ENCODE peak calls at places on chromosomes 1 and 21, in ten cellular contexts. One of them, this sample, is unnamed.
A peak's percentile ranks its signal among the peaks of the same experiment; 100 is the strongest.

GRCh38 chr1:53359225-53359933 is 31.5 kb upstream of the LRP8 start:
- DNase-seq in GM03348: no peak
- DNase-seq in left kidney: no peak
- DNase-seq in lower lobe of right lung: no peak
- DNase-seq in AG10803: no peak
- DNase-seq in endothelial cell: no peak
- DNase-seq in A549: no peak
- DNase-seq in stimulated activated CD8-positive, alpha-beta memory T cell treated with anti-CD3 and anti-CD28 coated beads, Interleukin-15, amount 100 ng/mL, for 1 hour: no peak
- DNase-seq in psoas muscle: no peak
- DNase-seq in activated B cell treated with CpG ODN at 0.5 μM for 24 hours: no peak
- DNase-seq in this sample: peak; percentile 12

GRCh38 chr1:54487571-54488050 is 60.4 kb upstream of the ACOT11 start:
- DNase-seq in GM03348: peak; percentile 49
- DNase-seq in left kidney: no peak
- DNase-seq in lower lobe of right lung: no peak
- DNase-seq in AG10803: no peak
- DNase-seq in endothelial cell: no peak
- DNase-seq in A549: no peak
- DNase-seq in stimulated activated CD8-positive, alpha-beta memory T cell treated with anti-CD3 and anti-CD28 coated beads, Interleukin-15, amount 100 ng/mL, for 1 hour: no peak
- DNase-seq in psoas muscle: peak; percentile 25
- DNase-seq in activated B cell treated with CpG ODN at 0.5 μM for 24 hours: no peak
- DNase-seq in this sample: no peak

GRCh38 chr1:245262876-245263625 is 108.3 kb downstream of the KIF26B start:
- DNase-seq in GM03348: no peak
- DNase-seq in left kidney: peak; percentile 31
- DNase-seq in lower lobe of right lung: no peak
- DNase-seq in AG10803: peak; percentile 17
- DNase-seq in endothelial cell: no peak
- DNase-seq in A549: no peak
- DNase-seq in stimulated activated CD8-positive, alpha-beta memory T cell treated with anti-CD3 and anti-CD28 coated beads, Interleukin-15, amount 100 ng/mL, for 1 hour: no peak
- DNase-seq in psoas muscle: no peak
- DNase-seq in activated B cell treated with CpG ODN at 0.5 μM for 24 hours: no peak
- DNase-seq in this sample: no peak

GRCh38 chr1:203202431-203203245 is 16.1 kb upstream of the CHI3L1 start:
- DNase-seq in GM03348: peak; percentile 91
- DNase-seq in left kidney: peak; percentile 25
- DNase-seq in lower lobe of right lung: no peak
- DNase-seq in AG10803: peak; percentile 89
- DNase-seq in endothelial cell: no peak
- DNase-seq in A549: no peak
- DNase-seq in stimulated activated CD8-positive, alpha-beta memory T cell treated with anti-CD3 and anti-CD28 coated beads, Interleukin-15, amount 100 ng/mL, for 1 hour: no peak
- DNase-seq in psoas muscle: peak; percentile 69
- DNase-seq in activated B cell treated with CpG ODN at 0.5 μM for 24 hours: no peak
- DNase-seq in this sample: peak; percentile 71

GRCh38 chr1:18322353-18323032 is 158.2 kb upstream of the KLHDC7A start:
- DNase-seq in GM03348: no peak
- DNase-seq in left kidney: peak; percentile 53
- DNase-seq in lower lobe of right lung: no peak
- DNase-seq in AG10803: no peak
- DNase-seq in endothelial cell: peak; percentile 61
- DNase-seq in A549: no peak
- DNase-seq in stimulated activated CD8-positive, alpha-beta memory T cell treated with anti-CD3 and anti-CD28 coated beads, Interleukin-15, amount 100 ng/mL, for 1 hour: no peak
- DNase-seq in psoas muscle: no peak
- DNase-seq in activated B cell treated with CpG ODN at 0.5 μM for 24 hours: no peak
- DNase-seq in this sample: no peak

GRCh38 chr21:36429672-36430546 is 44.7 kb downstream of the CHAF1B start:
- DNase-seq in GM03348: peak; percentile 94
- DNase-seq in left kidney: peak; percentile 91
- DNase-seq in lower lobe of right lung: peak; percentile 81
- DNase-seq in AG10803: peak; percentile 95
- DNase-seq in endothelial cell: peak; percentile 84
- DNase-seq in A549: peak; percentile 92
- DNase-seq in stimulated activated CD8-positive, alpha-beta memory T cell treated with anti-CD3 and anti-CD28 coated beads, Interleukin-15, amount 100 ng/mL, for 1 hour: peak; percentile 49
- DNase-seq in psoas muscle: peak; percentile 90
- DNase-seq in activated B cell treated with CpG ODN at 0.5 μM for 24 hours: peak; percentile 48
- DNase-seq in this sample: peak; percentile 93

GRCh38 chr1:1858382-1859086 is 32.4 kb downstream of the GNB1 start:
- DNase-seq in GM03348: peak; percentile 87
- DNase-seq in left kidney: peak; percentile 74
- DNase-seq in lower lobe of right lung: peak; percentile 54
- DNase-seq in AG10803: peak; percentile 86
- DNase-seq in endothelial cell: peak; percentile 32
- DNase-seq in A549: peak; percentile 73
- DNase-seq in stimulated activated CD8-positive, alpha-beta memory T cell treated with anti-CD3 and anti-CD28 coated beads, Interleukin-15, amount 100 ng/mL, for 1 hour: no peak
- DNase-seq in psoas muscle: peak; percentile 60
- DNase-seq in activated B cell treated with CpG ODN at 0.5 μM for 24 hours: no peak
- DNase-seq in this sample: peak; percentile 87

GRCh38 chr1:244319283-244320132 is 132.2 kb downstream of the ADSS2 start:
- DNase-seq in GM03348: peak; percentile 86
- DNase-seq in left kidney: no peak
- DNase-seq in lower lobe of right lung: no peak
- DNase-seq in AG10803: peak; percentile 90
- DNase-seq in endothelial cell: no peak
- DNase-seq in A549: no peak
- DNase-seq in stimulated activated CD8-positive, alpha-beta memory T cell treated with anti-CD3 and anti-CD28 coated beads, Interleukin-15, amount 100 ng/mL, for 1 hour: no peak
- DNase-seq in psoas muscle: no peak
- DNase-seq in activated B cell treated with CpG ODN at 0.5 μM for 24 hours: no peak
- DNase-seq in this sample: no peak

GRCh38 chr1:111832521-111833155 is 76.9 kb downstream of the DDX20 start:
- DNase-seq in GM03348: no peak
- DNase-seq in left kidney: no peak
- DNase-seq in lower lobe of right lung: no peak
- DNase-seq in AG10803: no peak
- DNase-seq in endothelial cell: no peak
- DNase-seq in A549: no peak
- DNase-seq in stimulated activated CD8-positive, alpha-beta memory T cell treated with anti-CD3 and anti-CD28 coated beads, Interleukin-15, amount 100 ng/mL, for 1 hour: no peak
- DNase-seq in psoas muscle: no peak
- DNase-seq in activated B cell treated with CpG ODN at 0.5 μM for 24 hours: no peak
- DNase-seq in this sample: no peak

GRCh38 chr1:174258148-174258550 is 98.8 kb downstream of the RABGAP1L start:
- DNase-seq in GM03348: peak; percentile 42
- DNase-seq in left kidney: peak; percentile 75
- DNase-seq in lower lobe of right lung: no peak
- DNase-seq in AG10803: peak; percentile 38
- DNase-seq in endothelial cell: peak; percentile 56
- DNase-seq in A549: peak; percentile 53
- DNase-seq in stimulated activated CD8-positive, alpha-beta memory T cell treated with anti-CD3 and anti-CD28 coated beads, Interleukin-15, amount 100 ng/mL, for 1 hour: peak; percentile 26
- DNase-seq in psoas muscle: no peak
- DNase-seq in activated B cell treated with CpG ODN at 0.5 μM for 24 hours: no peak
- DNase-seq in this sample: no peak

GRCh38 chr1:64251971-64252370 is 48.5 kb downstream of the UBE2U start:
- DNase-seq in GM03348: no peak
- DNase-seq in left kidney: no peak
- DNase-seq in lower lobe of right lung: no peak
- DNase-seq in AG10803: no peak
- DNase-seq in endothelial cell: no peak
- DNase-seq in A549: peak; percentile 4
- DNase-seq in stimulated activated CD8-positive, alpha-beta memory T cell treated with anti-CD3 and anti-CD28 coated beads, Interleukin-15, amount 100 ng/mL, for 1 hour: no peak
- DNase-seq in psoas muscle: no peak
- DNase-seq in activated B cell treated with CpG ODN at 0.5 μM for 24 hours: no peak
- DNase-seq in this sample: no peak

GRCh38 chr1:212698467-212699103 is 1.1 kb downstream of the BATF3 start:
- DNase-seq in GM03348: no peak
- DNase-seq in left kidney: no peak
- DNase-seq in lower lobe of right lung: no peak
- DNase-seq in AG10803: no peak
- DNase-seq in endothelial cell: no peak
- DNase-seq in A549: no peak
- DNase-seq in stimulated activated CD8-positive, alpha-beta memory T cell treated with anti-CD3 and anti-CD28 coated beads, Interleukin-15, amount 100 ng/mL, for 1 hour: no peak
- DNase-seq in psoas muscle: no peak
- DNase-seq in activated B cell treated with CpG ODN at 0.5 μM for 24 hours: no peak
- DNase-seq in this sample: no peak

GRCh38 chr1:43509740-43510375 is 20.8 kb upstream of the PTPRF start:
- DNase-seq in GM03348: no peak
- DNase-seq in left kidney: no peak
- DNase-seq in lower lobe of right lung: no peak
- DNase-seq in AG10803: no peak
- DNase-seq in endothelial cell: no peak
- DNase-seq in A549: no peak
- DNase-seq in stimulated activated CD8-positive, alpha-beta memory T cell treated with anti-CD3 and anti-CD28 coated beads, Interleukin-15, amount 100 ng/mL, for 1 hour: no peak
- DNase-seq in psoas muscle: no peak
- DNase-seq in activated B cell treated with CpG ODN at 0.5 μM for 24 hours: no peak
- DNase-seq in this sample: no peak

GRCh38 chr1:2224621-2225020 is 3.5 kb upstream of the SKI start:
- DNase-seq in GM03348: no peak
- DNase-seq in left kidney: no peak
- DNase-seq in lower lobe of right lung: peak; percentile 48
- DNase-seq in AG10803: no peak
- DNase-seq in endothelial cell: no peak
- DNase-seq in A549: no peak
- DNase-seq in stimulated activated CD8-positive, alpha-beta memory T cell treated with anti-CD3 and anti-CD28 coated beads, Interleukin-15, amount 100 ng/mL, for 1 hour: no peak
- DNase-seq in psoas muscle: no peak
- DNase-seq in activated B cell treated with CpG ODN at 0.5 μM for 24 hours: no peak
- DNase-seq in this sample: no peak

GRCh38 chr1:237868814-237869600 is 21.7 kb downstream of the ZP4 start:
- DNase-seq in GM03348: no peak
- DNase-seq in left kidney: no peak
- DNase-seq in lower lobe of right lung: no peak
- DNase-seq in AG10803: no peak
- DNase-seq in endothelial cell: no peak
- DNase-seq in A549: no peak
- DNase-seq in stimulated activated CD8-positive, alpha-beta memory T cell treated with anti-CD3 and anti-CD28 coated beads, Interleukin-15, amount 100 ng/mL, for 1 hour: no peak
- DNase-seq in psoas muscle: no peak
- DNase-seq in activated B cell treated with CpG ODN at 0.5 μM for 24 hours: no peak
- DNase-seq in this sample: no peak

GRCh38 chr1:6150006-6150938 is 29.8 kb downstream of the CHD5 start:
- DNase-seq in GM03348: no peak
- DNase-seq in left kidney: no peak
- DNase-seq in lower lobe of right lung: no peak
- DNase-seq in AG10803: no peak
- DNase-seq in endothelial cell: no peak
- DNase-seq in A549: no peak
- DNase-seq in stimulated activated CD8-positive, alpha-beta memory T cell treated with anti-CD3 and anti-CD28 coated beads, Interleukin-15, amount 100 ng/mL, for 1 hour: no peak
- DNase-seq in psoas muscle: no peak
- DNase-seq in activated B cell treated with CpG ODN at 0.5 μM for 24 hours: no peak
- DNase-seq in this sample: no peak

GRCh38 chr21:21858502-21859334 is 860.5 kb downstream of the NCAM2 start:
- DNase-seq in GM03348: no peak
- DNase-seq in left kidney: no peak
- DNase-seq in lower lobe of right lung: no peak
- DNase-seq in AG10803: no peak
- DNase-seq in endothelial cell: no peak
- DNase-seq in A549: no peak
- DNase-seq in stimulated activated CD8-positive, alpha-beta memory T cell treated with anti-CD3 and anti-CD28 coated beads, Interleukin-15, amount 100 ng/mL, for 1 hour: no peak
- DNase-seq in psoas muscle: no peak
- DNase-seq in activated B cell treated with CpG ODN at 0.5 μM for 24 hours: no peak
- DNase-seq in this sample: no peak

GRCh38 chr21:41369105-41369914 is 7.5 kb downstream of the MX2 start:
- DNase-seq in GM03348: no peak
- DNase-seq in left kidney: peak; percentile 81
- DNase-seq in lower lobe of right lung: peak; percentile 60
- DNase-seq in AG10803: peak; percentile 17
- DNase-seq in endothelial cell: peak; percentile 51
- DNase-seq in A549: no peak
- DNase-seq in stimulated activated CD8-positive, alpha-beta memory T cell treated with anti-CD3 and anti-CD28 coated beads, Interleukin-15, amount 100 ng/mL, for 1 hour: no peak
- DNase-seq in psoas muscle: peak; percentile 43
- DNase-seq in activated B cell treated with CpG ODN at 0.5 μM for 24 hours: peak; percentile 51
- DNase-seq in this sample: no peak

GRCh38 chr1:203183828-203184227 is 2.7 kb downstream of the CHI3L1 start:
- DNase-seq in GM03348: no peak
- DNase-seq in left kidney: no peak
- DNase-seq in lower lobe of right lung: no peak
- DNase-seq in AG10803: no peak
- DNase-seq in endothelial cell: no peak
- DNase-seq in A549: no peak
- DNase-seq in stimulated activated CD8-positive, alpha-beta memory T cell treated with anti-CD3 and anti-CD28 coated beads, Interleukin-15, amount 100 ng/mL, for 1 hour: no peak
- DNase-seq in psoas muscle: no peak
- DNase-seq in activated B cell treated with CpG ODN at 0.5 μM for 24 hours: no peak
- DNase-seq in this sample: no peak

GRCh38 chr1:211589782-211590721 is 11.1 kb upstream of the SLC30A1 start:
- DNase-seq in GM03348: no peak
- DNase-seq in left kidney: no peak
- DNase-seq in lower lobe of right lung: peak; percentile 90
- DNase-seq in AG10803: peak; percentile 87
- DNase-seq in endothelial cell: no peak
- DNase-seq in A549: no peak
- DNase-seq in stimulated activated CD8-positive, alpha-beta memory T cell treated with anti-CD3 and anti-CD28 coated beads, Interleukin-15, amount 100 ng/mL, for 1 hour: no peak
- DNase-seq in psoas muscle: peak; percentile 79
- DNase-seq in activated B cell treated with CpG ODN at 0.5 μM for 24 hours: no peak
- DNase-seq in this sample: peak; percentile 84

GRCh38 chr1:35577071-35577998 is 4.2 kb downstream of the TFAP2E start:
- DNase-seq in GM03348: peak; percentile 48
- DNase-seq in left kidney: peak; percentile 58
- DNase-seq in lower lobe of right lung: peak; percentile 76
- DNase-seq in AG10803: no peak
- DNase-seq in endothelial cell: peak; percentile 43
- DNase-seq in A549: no peak
- DNase-seq in stimulated activated CD8-positive, alpha-beta memory T cell treated with anti-CD3 and anti-CD28 coated beads, Interleukin-15, amount 100 ng/mL, for 1 hour: no peak
- DNase-seq in psoas muscle: peak; percentile 49
- DNase-seq in activated B cell treated with CpG ODN at 0.5 μM for 24 hours: peak; percentile 60
- DNase-seq in this sample: peak; percentile 80

GRCh38 chr1:154193821-154194220 is 1.9 kb upstream of the TPM3 start:
- DNase-seq in GM03348: peak; percentile 36
- DNase-seq in left kidney: no peak
- DNase-seq in lower lobe of right lung: no peak
- DNase-seq in AG10803: peak; percentile 35
- DNase-seq in endothelial cell: no peak
- DNase-seq in A549: peak; percentile 27
- DNase-seq in stimulated activated CD8-positive, alpha-beta memory T cell treated with anti-CD3 and anti-CD28 coated beads, Interleukin-15, amount 100 ng/mL, for 1 hour: no peak
- DNase-seq in psoas muscle: peak; percentile 83
- DNase-seq in activated B cell treated with CpG ODN at 0.5 μM for 24 hours: no peak
- DNase-seq in this sample: no peak

GRCh38 chr1:90045853-90046563 is 51.1 kb downstream of the ZNF326 start:
- DNase-seq in GM03348: peak; percentile 35
- DNase-seq in left kidney: peak; percentile 39
- DNase-seq in lower lobe of right lung: no peak
- DNase-seq in AG10803: peak; percentile 3
- DNase-seq in endothelial cell: peak; percentile 45
- DNase-seq in A549: peak; percentile 25
- DNase-seq in stimulated activated CD8-positive, alpha-beta memory T cell treated with anti-CD3 and anti-CD28 coated beads, Interleukin-15, amount 100 ng/mL, for 1 hour: no peak
- DNase-seq in psoas muscle: no peak
- DNase-seq in activated B cell treated with CpG ODN at 0.5 μM for 24 hours: no peak
- DNase-seq in this sample: no peak

GRCh38 chr1:39779821-39780220 is 8.7 kb upstream of the OXCT2 start:
- DNase-seq in GM03348: no peak
- DNase-seq in left kidney: no peak
- DNase-seq in lower lobe of right lung: no peak
- DNase-seq in AG10803: no peak
- DNase-seq in endothelial cell: no peak
- DNase-seq in A549: no peak
- DNase-seq in stimulated activated CD8-positive, alpha-beta memory T cell treated with anti-CD3 and anti-CD28 coated beads, Interleukin-15, amount 100 ng/mL, for 1 hour: no peak
- DNase-seq in psoas muscle: no peak
- DNase-seq in activated B cell treated with CpG ODN at 0.5 μM for 24 hours: no peak
- DNase-seq in this sample: no peak

GRCh38 chr1:71193153-71193552 is 112.3 kb upstream of the ZRANB2 start:
- DNase-seq in GM03348: peak; percentile 26
- DNase-seq in left kidney: no peak
- DNase-seq in lower lobe of right lung: no peak
- DNase-seq in AG10803: peak; percentile 30
- DNase-seq in endothelial cell: no peak
- DNase-seq in A549: no peak
- DNase-seq in stimulated activated CD8-positive, alpha-beta memory T cell treated with anti-CD3 and anti-CD28 coated beads, Interleukin-15, amount 100 ng/mL, for 1 hour: no peak
- DNase-seq in psoas muscle: no peak
- DNase-seq in activated B cell treated with CpG ODN at 0.5 μM for 24 hours: no peak
- DNase-seq in this sample: no peak

GRCh38 chr21:30206551-30207251 is 9.2 kb downstream of the CLDN8 start:
- DNase-seq in GM03348: no peak
- DNase-seq in left kidney: no peak
- DNase-seq in lower lobe of right lung: no peak
- DNase-seq in AG10803: peak; percentile 3
- DNase-seq in endothelial cell: no peak
- DNase-seq in A549: peak; percentile 48
- DNase-seq in stimulated activated CD8-positive, alpha-beta memory T cell treated with anti-CD3 and anti-CD28 coated beads, Interleukin-15, amount 100 ng/mL, for 1 hour: no peak
- DNase-seq in psoas muscle: no peak
- DNase-seq in activated B cell treated with CpG ODN at 0.5 μM for 24 hours: no peak
- DNase-seq in this sample: no peak

GRCh38 chr1:191831572-191831971 is 326.7 kb upstream of the RGS18 start:
- DNase-seq in GM03348: no peak
- DNase-seq in left kidney: peak; percentile 9
- DNase-seq in lower lobe of right lung: no peak
- DNase-seq in AG10803: no peak
- DNase-seq in endothelial cell: no peak
- DNase-seq in A549: peak; percentile 33
- DNase-seq in stimulated activated CD8-positive, alpha-beta memory T cell treated with anti-CD3 and anti-CD28 coated beads, Interleukin-15, amount 100 ng/mL, for 1 hour: no peak
- DNase-seq in psoas muscle: no peak
- DNase-seq in activated B cell treated with CpG ODN at 0.5 μM for 24 hours: no peak
- DNase-seq in this sample: no peak

GRCh38 chr1:228378453-228379164 is 28.0 kb downstream of the TRIM11 start:
- DNase-seq in GM03348: peak; percentile 89
- DNase-seq in left kidney: peak; percentile 95
- DNase-seq in lower lobe of right lung: peak; percentile 83
- DNase-seq in AG10803: peak; percentile 67
- DNase-seq in endothelial cell: peak; percentile 60
- DNase-seq in A549: peak; percentile 72
- DNase-seq in stimulated activated CD8-positive, alpha-beta memory T cell treated with anti-CD3 and anti-CD28 coated beads, Interleukin-15, amount 100 ng/mL, for 1 hour: peak; percentile 11
- DNase-seq in psoas muscle: peak; percentile 74
- DNase-seq in activated B cell treated with CpG ODN at 0.5 μM for 24 hours: no peak
- DNase-seq in this sample: peak; percentile 90